ENCODE peak calls at places on chromosomes 16 and 17, in four cellular contexts. One of them, this sample, is unnamed. For H3K4me1, the result is how much of the 10 kb centered on the place peaks cover.

GRCh38 chr16:11471548-11471947 is 115.2 kb downstream of the LITAF start:
- DNase-seq in GM12878: no peak
- DNase-seq in GM23338: no peak
- DNase-seq in spleen: no peak
- DNase-seq in this sample: no peak

GRCh38 chr17:75571197-75571884 is 16.3 kb upstream of the MYO15B start:
- DNase-seq in GM12878: peak
- DNase-seq in GM23338: no peak
- DNase-seq in spleen: peak
- DNase-seq in this sample: no peak

GRCh38 chr17:77101521-77102410 is 39.0 kb upstream of the SEC14L1 start:
- DNase-seq in spleen: no peak
- DNase-seq in GM12878: no peak
- DNase-seq in GM23338: no peak
- DNase-seq in this sample: no peak

GRCh38 chr17:31401456-31402254 is 10.2 kb downstream of the RAB11FIP4 start:
- DNase-seq in GM23338: no peak
- DNase-seq in GM12878: no peak
- DNase-seq in spleen: peak
- DNase-seq in this sample: no peak

GRCh38 chr16:50467943-50468748 is 80.0 kb upstream of the NKD1 start:
- DNase-seq in spleen: no peak
- DNase-seq in GM12878: no peak
- DNase-seq in GM23338: peak
- DNase-seq in this sample: no peak

GRCh38 chr16:89334461-89334860 is 117.0 kb downstream of the ZNF778 start:
- DNase-seq in GM12878: no peak
- DNase-seq in spleen: no peak
- DNase-seq in GM23338: no peak
- DNase-seq in this sample: no peak

GRCh38 chr17:44707755-44708400 is 587 bp upstream of the DBF4B start:
- DNase-seq in GM23338: no peak
- DNase-seq in spleen: no peak
- DNase-seq in GM12878: no peak
- DNase-seq in this sample: no peak

GRCh38 chr16:79607587-79607986 is 7.0 kb upstream of the MAF start:
- DNase-seq in GM12878: no peak
- DNase-seq in GM23338: no peak
- DNase-seq in spleen: no peak
- DNase-seq in this sample: no peak

GRCh38 chr17:79873583-79873982 is 34.3 kb upstream of the CBX4 start:
- DNase-seq in GM12878: no peak
- DNase-seq in GM23338: no peak
- DNase-seq in spleen: no peak
- DNase-seq in this sample: no peak

GRCh38 chr17:64123114-64123513 is 6.8 kb downstream of the ERN1 start:
- DNase-seq in GM12878: no peak
- DNase-seq in GM23338: no peak
- DNase-seq in spleen: no peak
- DNase-seq in this sample: no peak

GRCh38 chr17:78678220-78678554 is 101.0 kb upstream of the DNAH17 start:
- DNase-seq in GM12878: no peak
- DNase-seq in GM23338: no peak
- DNase-seq in spleen: peak
- DNase-seq in this sample: no peak

GRCh38 chr17:20184977-20185619 is 175.9 kb downstream of the SPECC1 start:
- DNase-seq in GM23338: no peak
- DNase-seq in spleen: no peak
- DNase-seq in GM12878: no peak
- DNase-seq in this sample: no peak

GRCh38 chr16:14606102-14606501 is 24.0 kb downstream of the PARN start:
- DNase-seq in spleen: no peak
- DNase-seq in GM23338: no peak
- DNase-seq in GM12878: peak
- DNase-seq in this sample: no peak

GRCh38 chr16:81313731-81314602 is 795 bp upstream of the GAN start:
- DNase-seq in GM23338: peak
- DNase-seq in GM12878: no peak
- DNase-seq in spleen: no peak
- DNase-seq in this sample: no peak

GRCh38 chr17:27989046-27989445 is 53.4 kb upstream of the NLK start:
- DNase-seq in spleen: no peak
- DNase-seq in GM23338: no peak
- DNase-seq in GM12878: no peak
- DNase-seq in this sample: no peak

GRCh38 chr17:77300016-77300686 is 159.4 kb downstream of the SEC14L1 start:
- DNase-seq in spleen: no peak
- DNase-seq in GM12878: no peak
- DNase-seq in GM23338: no peak
- DNase-seq in this sample: no peak

GRCh38 chr17:80688994-80689635 is 144.5 kb downstream of the RPTOR start:
- DNase-seq in spleen: no peak
- DNase-seq in GM23338: no peak
- DNase-seq in GM12878: no peak
- DNase-seq in this sample: no peak

GRCh38 chr17:2398655-2399571 is 1.9 kb downstream of the MNT start:
- DNase-seq in spleen: peak
- DNase-seq in GM12878: no peak
- DNase-seq in GM23338: peak
- DNase-seq in this sample: peak

GRCh38 chr17:35774499-35774898 is 13.8 kb downstream of the C17orf50 start:
- DNase-seq in GM12878: no peak
- DNase-seq in spleen: no peak
- DNase-seq in GM23338: no peak
- DNase-seq in this sample: no peak

GRCh38 chr17:3815122-3815521 is 14.1 kb upstream of the ITGAE start:
- DNase-seq in spleen: no peak
- DNase-seq in GM12878: no peak
- DNase-seq in GM23338: no peak
- DNase-seq in this sample: no peak

GRCh38 chr17:18043491-18043890 is 4.3 kb downstream of the GID4 start:
- DNase-seq in spleen: no peak
- DNase-seq in GM23338: peak
- DNase-seq in GM12878: no peak
- DNase-seq in this sample: no peak

GRCh38 chr16:817001-817906 is 16.7 kb upstream of the GNG13 start:
- DNase-seq in GM12878: no peak
- DNase-seq in spleen: no peak
- DNase-seq in GM23338: no peak
- DNase-seq in this sample: no peak

GRCh38 chr17:78117027-78117981 is 11.3 kb downstream of the TMC6 start:
- DNase-seq in GM23338: peak
- DNase-seq in GM12878: no peak
- DNase-seq in spleen: peak
- DNase-seq in this sample: peak

DNA sequence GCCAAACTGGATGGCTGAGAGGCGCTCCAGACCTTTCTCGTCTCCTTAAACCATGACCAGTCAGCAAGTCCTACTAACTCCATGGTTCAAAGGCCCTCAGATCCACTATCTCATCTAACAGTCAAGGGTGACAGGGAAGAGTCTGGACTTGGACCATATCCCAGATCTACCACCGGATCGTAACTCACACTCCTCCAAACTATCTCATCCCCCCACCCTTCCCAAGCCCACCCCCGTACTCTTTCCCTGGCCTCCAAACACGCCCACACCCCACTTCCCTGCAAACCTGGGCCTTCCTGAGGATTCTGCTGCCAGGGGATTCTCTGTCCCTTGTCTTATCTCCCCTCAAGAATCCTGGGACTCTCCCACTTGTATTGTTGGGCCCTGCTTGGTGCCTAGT is 5.1 kb downstream of the CDIP1 start:
- DNase-seq in GM23338: no peak
- DNase-seq in GM12878: no peak
- DNase-seq in spleen: no peak
- DNase-seq in this sample: no peak
- H3K4me1 ChIP-seq in GM23338: under half
- H3K4me1 ChIP-seq in GM12878: under half
- H3K4me1 ChIP-seq in spleen: under half
- H3K4me1 ChIP-seq in this sample: under half

DNA sequence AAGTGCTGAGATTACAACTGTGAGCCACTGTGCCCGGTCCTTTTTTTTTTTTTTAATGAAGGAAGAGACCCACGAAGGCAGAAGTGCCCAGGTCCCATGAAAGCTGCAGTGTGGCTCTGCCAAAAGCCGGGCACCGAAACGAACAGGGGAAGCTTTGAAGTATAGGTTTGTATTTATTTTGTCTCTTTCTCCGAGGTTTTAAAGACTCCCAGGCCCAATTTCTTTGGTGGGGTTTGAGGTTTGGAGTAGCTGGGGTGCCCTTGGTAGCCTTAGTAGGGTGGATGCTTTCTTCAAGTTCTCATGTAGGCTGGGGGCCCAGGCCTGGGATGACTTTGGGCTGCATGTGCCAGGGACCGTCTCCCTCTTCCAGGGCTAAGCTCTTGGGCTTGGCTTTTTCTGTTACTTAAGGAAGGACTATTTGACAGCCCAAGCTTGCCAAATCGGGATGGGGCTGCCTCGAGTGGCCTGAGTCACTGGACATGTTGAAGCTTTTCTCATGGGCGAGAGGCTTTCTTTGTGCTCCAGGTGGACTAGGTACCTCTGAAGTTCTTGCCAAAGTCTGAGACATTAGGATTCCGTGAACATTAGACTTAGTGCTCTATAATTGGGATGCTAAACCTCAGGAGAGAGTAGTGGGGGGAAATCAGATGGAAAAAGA is 66.3 kb downstream of the WIPI1 start:
- DNase-seq in GM12878: no peak
- DNase-seq in spleen: no peak
- DNase-seq in GM23338: no peak
- DNase-seq in this sample: peak
- H3K27ac ChIP-seq in GM12878: no peak
- H3K27ac ChIP-seq in spleen: no peak
- H3K27ac ChIP-seq in GM23338: no peak
- H3K27ac ChIP-seq in this sample: no peak

GRCh38 chr16:47490471-47490870 is 29.3 kb downstream of the PHKB start:
- DNase-seq in GM12878: no peak
- DNase-seq in GM23338: no peak
- DNase-seq in spleen: no peak
- DNase-seq in this sample: no peak
- TF ChIP-seq CTCF in GM12878: no peak
- TF ChIP-seq CTCF in GM23338: no peak
- TF ChIP-seq CTCF in spleen: no peak
- TF ChIP-seq CTCF in this sample: no peak

GRCh38 chr16:85134794-85135153 is 22.5 kb upstream of the CIBAR2 start:
- DNase-seq in GM23338: no peak
- DNase-seq in spleen: peak
- DNase-seq in GM12878: no peak
- DNase-seq in this sample: no peak
- H3K4me1 ChIP-seq in GM23338: under half
- H3K4me1 ChIP-seq in spleen: under half
- H3K4me1 ChIP-seq in GM12878: under half
- H3K4me1 ChIP-seq in this sample: under half

GRCh38 chr17:81922566-81923301 is 4.8 kb upstream of the SIRT7 start:
- DNase-seq in spleen: no peak
- DNase-seq in GM12878: no peak
- DNase-seq in GM23338: no peak
- DNase-seq in this sample: no peak

GRCh38 chr17:81921996-81922565 is 4.1 kb upstream of the SIRT7 start:
- DNase-seq in GM12878: no peak
- DNase-seq in GM23338: no peak
- DNase-seq in spleen: no peak
- DNase-seq in this sample: no peak

GRCh38 chr17:81918762-81919545 is 978 bp upstream of the SIRT7 start:
- DNase-seq in GM12878: no peak
- DNase-seq in spleen: no peak
- DNase-seq in GM23338: no peak
- DNase-seq in this sample: no peak

GRCh38 chr17:81921531-81921862 is 3.5 kb upstream of the SIRT7 start:
- DNase-seq in GM23338: no peak
- DNase-seq in GM12878: no peak
- DNase-seq in spleen: no peak
- DNase-seq in this sample: no peak

DNA sequence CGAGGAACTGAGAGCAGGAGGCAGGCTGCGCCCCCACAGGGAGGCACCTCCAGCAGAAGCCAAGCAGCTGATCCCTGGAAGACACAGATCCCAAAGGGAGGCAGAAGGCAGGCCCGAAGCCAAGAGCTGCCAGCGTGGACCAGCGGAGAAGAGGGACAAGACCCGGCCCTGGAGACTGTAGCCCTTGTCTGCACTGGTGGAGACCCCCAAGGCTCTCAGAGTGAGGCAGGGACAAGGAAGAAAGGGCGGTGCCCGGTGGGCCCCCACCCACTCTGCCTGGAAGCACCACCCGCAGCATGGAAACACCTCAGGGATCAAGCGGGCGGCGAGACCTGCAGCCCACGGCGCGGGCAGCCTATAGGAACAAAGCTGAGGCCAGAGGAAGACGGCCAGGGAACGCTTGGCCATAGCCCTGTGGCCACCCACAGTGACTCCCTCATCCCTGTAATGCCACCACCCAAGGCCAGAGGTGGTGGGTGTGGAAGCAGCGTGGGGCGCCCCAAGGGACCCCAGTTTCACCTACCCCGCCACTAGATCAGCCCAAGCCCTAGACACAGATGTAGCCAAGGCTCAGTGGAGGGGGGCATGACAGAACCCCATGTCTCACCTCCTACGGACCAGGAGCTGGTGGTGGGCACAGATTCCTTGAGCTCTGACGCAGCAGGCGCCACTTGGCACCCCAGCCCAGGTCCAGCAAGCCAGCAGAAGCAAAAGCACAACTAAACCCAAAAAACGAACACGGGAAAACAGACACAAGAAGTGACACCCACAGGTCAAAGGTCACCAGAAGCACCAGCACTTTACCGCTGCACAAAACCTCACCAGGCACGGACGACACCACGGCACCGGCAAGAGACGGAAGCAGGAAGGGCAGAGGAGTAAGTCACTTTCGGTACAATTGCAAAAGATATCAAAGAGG is 2.9 kb upstream of the SIRT7 start:
- DNase-seq in GM23338: no peak
- DNase-seq in spleen: no peak
- DNase-seq in GM12878: no peak
- DNase-seq in this sample: no peak
- H3K27ac ChIP-seq in GM23338: no peak
- H3K27ac ChIP-seq in spleen: peak
- H3K27ac ChIP-seq in GM12878: no peak
- H3K27ac ChIP-seq in this sample: no peak